ENCODE peak calls at places on chromosomes 6 and 20, in nine cellular contexts. J, O, L, M, B, U, T, X and V are unnamed samples. For H3K4me1, the result is how much of the 10 kb centered on the place peaks cover.

GRCh38 chr6:54987906-54988305 is 141.3 kb downstream of the FAM83B start:
- DNase-seq in J (no peak), O (no peak), L (no peak), M (no peak), B (no peak), U (no peak), T (no peak), X (no peak), V (no peak)

GRCh38 chr20:23628402-23629016 is 9.2 kb downstream of the CST3 start:
- DNase-seq in J (no peak), O (no peak), L (no peak), M (no peak), B (no peak), U (no peak), T (no peak), X (no peak), V (no peak)

GRCh38 chr20:24578605-24579004 is 109.2 kb downstream of the SYNDIG1 start:
- DNase-seq in J (no peak), O (no peak), L (no peak), M (no peak), B (no peak), U (no peak), T (no peak), X (no peak), V (no peak)

GRCh38 chr20:44211177-44212039 is 837 bp upstream of the OSER1 start:
- DNase-seq in J (no peak), O (no peak), L (peak), M (peak), B (peak), U (no peak), T (peak), X (no peak), V (no peak)

GRCh38 chr6:121055572-121056163 is 278.6 kb downstream of the TBC1D32 start:
- DNase-seq in J (no peak), O (no peak), L (no peak), M (peak), B (peak), U (peak), T (peak), X (no peak), V (no peak)

GRCh38 chr6:73169111-73169510 is 56.2 kb downstream of the KHDC1L start:
- DNase-seq in J (no peak), O (no peak), L (no peak), M (no peak), B (peak), U (no peak), T (no peak), X (no peak), V (no peak)

GRCh38 chr20:46293084-46293483 is 15.2 kb downstream of the CDH22 start:
- DNase-seq in J (no peak), O (no peak), L (no peak), M (peak), B (peak), U (peak), T (peak), X (no peak), V (no peak)

GRCh38 chr6:128259036-128259734 is 261.2 kb downstream of the PTPRK start:
- DNase-seq in J (no peak), O (no peak), L (no peak), M (no peak), B (no peak), U (no peak), T (no peak), X (no peak), V (no peak)

GRCh38 chr20:61558726-61559125 is 306.7 kb downstream of the CDH4 start:
- DNase-seq in J (no peak), O (no peak), L (no peak), M (no peak), B (peak), U (no peak), T (peak), X (no peak), V (no peak)

GRCh38 chr6:93238632-93239031 is 180.7 kb downstream of the EPHA7 start:
- DNase-seq in J (no peak), O (no peak), L (no peak), M (no peak), B (no peak), U (no peak), T (no peak), X (no peak), V (no peak)

GRCh38 chr6:64010010-64010409 is 374.4 kb downstream of the PHF3 start:
- DNase-seq in J (no peak), O (no peak), L (no peak), M (no peak), B (no peak), U (no peak), T (peak), X (no peak), V (no peak)

GRCh38 chr6:73579389-73579788 is 58.6 kb upstream of the EEF1A1 start:
- DNase-seq in J (peak), O (no peak), L (peak), M (no peak), B (no peak), U (no peak), T (no peak), X (no peak), V (no peak)

GRCh38 chr6:53567701-53568100 is 22.8 kb upstream of the GCLC start:
- DNase-seq in J (no peak), O (no peak), L (no peak), M (peak), B (no peak), U (no peak), T (no peak), X (no peak), V (no peak)

GRCh38 chr6:136696238-136696637 is 96.0 kb downstream of the MAP3K5 start:
- DNase-seq in J (peak), O (no peak), L (peak), M (peak), B (peak), U (no peak), T (no peak), X (peak), V (no peak)

GRCh38 chr6:15575357-15576037 is 87.3 kb downstream of the DTNBP1 start:
- DNase-seq in J (no peak), O (no peak), L (no peak), M (no peak), B (no peak), U (no peak), T (no peak), X (no peak), V (no peak)

GRCh38 chr6:134979142-134979541 is 29.2 kb upstream of the ALDH8A1 start:
- DNase-seq in J (no peak), O (no peak), L (no peak), M (no peak), B (no peak), U (no peak), T (no peak), X (no peak), V (no peak)

GRCh38 chr6:134683783-134684765 is 265.8 kb downstream of the ALDH8A1 start:
- DNase-seq in J (no peak), O (no peak), L (no peak), M (peak), B (peak), U (no peak), T (no peak), X (no peak), V (no peak)

GRCh38 chr20:63499333-63499969 is 568 bp upstream of the EEF1A2 start:
- DNase-seq in J (peak), O (no peak), L (no peak), M (no peak), B (no peak), U (peak), T (peak), X (no peak), V (no peak)
- TF ChIP-seq CTCF in J (no peak), O (no peak), L (no peak), M (no peak), B (no peak), U (no peak), T (no peak), X (no peak), V (no peak)

DNA sequence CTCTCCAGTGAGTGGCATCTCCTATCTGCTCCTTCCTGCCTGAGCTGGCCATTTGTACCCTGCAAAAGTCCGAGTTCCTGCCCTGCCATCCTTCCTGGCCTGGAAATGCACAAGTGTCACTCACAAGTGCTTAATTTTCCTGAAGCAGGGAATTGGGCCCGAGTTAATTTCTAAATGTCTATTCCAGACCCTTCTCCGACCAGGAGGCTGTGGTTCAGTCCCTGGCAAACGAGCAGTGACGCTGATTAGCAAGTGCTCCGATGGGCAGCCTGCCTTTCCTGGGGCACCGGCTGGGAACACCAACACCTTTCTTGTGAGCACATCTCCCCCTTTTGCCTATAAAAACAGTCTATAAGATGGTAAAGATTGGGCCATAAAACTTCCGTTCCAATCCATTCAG is 1.7 kb downstream of the SIRPA start:
- DNase-seq in J (no peak), O (no peak), L (no peak), M (no peak), B (no peak), U (no peak), T (no peak), X (no peak), V (no peak)
- H3K4me3 ChIP-seq in J (no peak), O (peak), L (no peak), M (peak), B (no peak), U (peak), T (no peak), X (peak), V (no peak)

DNA sequence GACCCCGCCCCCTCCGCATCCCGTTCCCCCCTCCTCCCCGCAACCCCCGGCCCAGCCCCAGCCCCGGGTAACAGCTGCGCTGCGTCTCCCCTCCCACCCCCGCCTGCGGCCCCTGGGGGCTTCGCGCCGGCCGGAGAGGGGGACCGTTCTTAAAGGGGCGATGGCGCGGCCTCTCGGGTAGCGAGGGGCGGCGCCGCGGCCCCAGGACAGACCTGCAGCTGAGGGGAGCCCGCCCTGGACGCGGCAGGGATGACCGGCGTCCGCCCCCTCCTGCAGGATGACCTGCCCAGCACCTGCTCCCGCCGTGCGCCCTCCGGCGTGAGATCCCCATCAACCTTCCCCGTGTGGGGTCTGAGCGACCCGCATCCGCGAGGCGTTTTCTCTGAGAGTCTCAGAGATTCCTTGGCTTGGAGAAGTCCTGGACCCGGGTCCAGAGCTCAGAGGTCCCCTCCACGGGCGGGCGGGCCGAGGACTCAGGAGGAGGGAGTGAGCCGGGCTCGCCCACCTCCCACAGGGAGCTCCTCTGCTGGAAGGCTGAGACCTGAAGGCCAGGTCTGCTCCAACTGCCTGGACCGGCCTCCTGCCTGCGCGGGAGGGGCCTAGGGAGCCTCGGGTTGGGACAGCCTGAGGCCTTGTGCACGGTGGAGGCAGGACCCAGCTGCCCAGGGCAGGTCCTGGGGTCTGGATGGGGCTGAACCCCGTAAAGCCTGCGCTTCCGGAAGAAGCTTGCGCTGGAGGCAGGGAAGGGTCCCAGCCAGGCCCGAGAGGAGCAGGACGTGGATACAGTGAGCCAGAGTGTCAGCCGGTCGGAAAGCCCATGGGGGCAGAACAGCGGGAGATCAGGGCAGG is 497 bp upstream of the NKAIN4 start:
- DNase-seq in J (no peak), O (no peak), L (no peak), M (no peak), B (no peak), U (peak), T (peak), X (no peak), V (no peak)
- H3K4me1 ChIP-seq in J (under half), O (under half), L (under half), M (under half), B (under half), U (under half), T (under half), X (under half), V (under half)

GRCh38 chr6:19470333-19470732 is 366.8 kb upstream of the ID4 start:
- DNase-seq in J (no peak), O (no peak), L (no peak), M (no peak), B (no peak), U (no peak), T (no peak), X (no peak), V (no peak)

GRCh38 chr6:19478273-19478672 is 358.9 kb upstream of the ID4 start:
- DNase-seq in J (no peak), O (no peak), L (no peak), M (no peak), B (no peak), U (no peak), T (no peak), X (no peak), V (no peak)

GRCh38 chr6:19472168-19472567 is 365.0 kb upstream of the ID4 start:
- DNase-seq in J (no peak), O (no peak), L (no peak), M (peak), B (peak), U (no peak), T (no peak), X (no peak), V (peak)

GRCh38 chr6:19477563-19477962 is 359.6 kb upstream of the ID4 start:
- DNase-seq in J (no peak), O (no peak), L (no peak), M (peak), B (no peak), U (no peak), T (no peak), X (no peak), V (no peak)

DNA sequence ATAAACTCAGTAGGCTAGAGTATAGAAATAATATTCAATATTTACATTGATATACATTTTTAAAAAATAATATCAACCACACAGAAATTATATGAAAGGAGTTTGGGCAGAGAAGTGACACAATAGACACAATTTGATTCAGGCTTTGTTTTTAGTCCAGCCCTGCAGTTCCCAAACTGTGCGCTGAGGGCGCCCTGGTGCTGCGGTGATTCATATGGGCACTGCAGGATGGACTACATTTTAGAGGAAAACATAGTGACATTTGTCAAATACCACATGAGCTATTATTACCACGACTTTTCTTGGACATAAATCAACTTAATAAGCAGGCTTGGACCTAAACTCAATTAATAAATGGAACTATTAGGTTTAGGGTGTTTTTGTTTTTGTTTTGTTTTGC is 364.3 kb upstream of the ID4 start:
- DNase-seq in J (no peak), O (no peak), L (no peak), M (no peak), B (no peak), U (no peak), T (peak), X (no peak), V (no peak)
- TF ChIP-seq CTCF in J (no peak), O (no peak), L (no peak), M (peak), B (no peak), U (peak), T (peak), X (no peak), V (no peak)

DNA sequence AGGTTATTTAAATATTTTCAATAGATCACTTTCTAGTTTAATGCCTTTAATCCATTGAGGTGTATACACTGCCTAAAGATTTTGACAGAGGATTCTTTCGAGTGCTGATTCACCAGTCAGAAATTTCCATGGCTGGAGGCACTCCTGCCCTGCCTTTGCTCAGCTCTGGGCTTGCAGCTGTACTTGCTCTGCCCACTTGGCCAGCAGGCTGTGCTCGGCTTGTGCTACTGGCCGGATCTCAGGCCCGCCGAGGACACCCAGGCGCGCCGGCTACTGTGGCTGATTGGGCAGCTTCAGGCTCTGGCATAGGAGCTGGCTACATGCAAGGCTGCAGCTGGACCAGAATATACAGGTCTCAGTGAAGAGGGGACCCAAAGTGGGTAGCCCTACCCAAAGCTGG is 675.1 kb upstream of the MMS22L start:
- DNase-seq in J (no peak), O (peak), L (no peak), M (peak), B (no peak), U (no peak), T (peak), X (no peak), V (peak)
- H3K4me3 ChIP-seq in J (no peak), O (no peak), L (no peak), M (no peak), B (no peak), U (no peak), T (no peak), X (no peak), V (no peak)

DNA sequence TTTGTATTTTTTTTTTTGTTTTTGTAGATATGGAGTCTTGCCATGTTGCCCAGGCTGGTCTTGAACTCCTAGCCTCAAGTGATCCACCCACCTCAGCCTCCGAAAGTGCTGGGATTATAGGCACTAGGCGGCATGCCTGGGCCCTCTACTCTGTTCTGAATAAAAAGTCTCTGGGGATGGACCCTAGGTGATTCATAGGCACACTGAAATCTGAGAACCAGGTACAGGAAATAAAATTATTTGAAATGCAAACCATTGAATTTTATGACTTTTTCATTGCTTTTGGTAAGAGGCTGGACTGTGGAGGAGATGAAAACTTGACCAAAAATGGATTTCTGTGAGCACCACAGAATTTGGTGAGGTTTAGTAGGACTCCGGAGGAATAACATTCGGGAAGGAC is 117.5 kb downstream of the PRIM2 start:
- DNase-seq in J (no peak), O (no peak), L (no peak), M (no peak), B (no peak), U (no peak), T (no peak), X (no peak), V (no peak)
- H3K4me1 ChIP-seq in J (under half), O (under half), L (under half), M (under half), B (under half), U (under half), T (under half), X (under half), V (under half)

GRCh38 chr20:4013041-4013440 is 2.3 kb downstream of the RNF24 start:
- DNase-seq in J (no peak), O (no peak), L (no peak), M (no peak), B (no peak), U (no peak), T (no peak), X (no peak), V (no peak)

GRCh38 chr20:4011226-4011975 is 4.0 kb downstream of the RNF24 start:
- DNase-seq in J (no peak), O (no peak), L (no peak), M (peak), B (peak), U (no peak), T (no peak), X (no peak), V (no peak)

GRCh38 chr20:4012631-4013030 is 2.7 kb downstream of the RNF24 start:
- DNase-seq in J (no peak), O (no peak), L (no peak), M (no peak), B (peak), U (no peak), T (no peak), X (no peak), V (no peak)

GRCh38 chr20:4016349-4017050 is 1.1 kb upstream of the RNF24 start:
- DNase-seq in J (no peak), O (no peak), L (no peak), M (no peak), B (no peak), U (no peak), T (no peak), X (no peak), V (no peak)

GRCh38 chr20:4014031-4014474 is 1.3 kb downstream of the RNF24 start:
- DNase-seq in J (no peak), O (no peak), L (peak), M (peak), B (peak), U (peak), T (peak), X (no peak), V (peak)
- TF ChIP-seq CTCF in J (peak), O (peak), L (peak), M (peak), B (peak), U (peak), T (peak), X (peak), V (peak)

GRCh38 chr6:166058064-166058739 is 109.4 kb downstream of the TBXT start:
- DNase-seq in J (peak), O (peak), L (peak), M (no peak), B (peak), U (peak), T (no peak), X (no peak), V (no peak)
- H3K4me3 ChIP-seq in J (no peak), O (no peak), L (no peak), M (no peak), B (no peak), U (no peak), T (no peak), X (no peak), V (no peak)

GRCh38 chr20:62769346-62770071 is 26.8 kb upstream of the MRGBP start:
- DNase-seq in J (no peak), O (peak), L (no peak), M (no peak), B (no peak), U (no peak), T (no peak), X (no peak), V (no peak)
- H3K4me1 ChIP-seq in J (under half), O (under half), L (under half), M (under half), B (under half), U (under half), T (under half), X (under half), V (under half)

DNA sequence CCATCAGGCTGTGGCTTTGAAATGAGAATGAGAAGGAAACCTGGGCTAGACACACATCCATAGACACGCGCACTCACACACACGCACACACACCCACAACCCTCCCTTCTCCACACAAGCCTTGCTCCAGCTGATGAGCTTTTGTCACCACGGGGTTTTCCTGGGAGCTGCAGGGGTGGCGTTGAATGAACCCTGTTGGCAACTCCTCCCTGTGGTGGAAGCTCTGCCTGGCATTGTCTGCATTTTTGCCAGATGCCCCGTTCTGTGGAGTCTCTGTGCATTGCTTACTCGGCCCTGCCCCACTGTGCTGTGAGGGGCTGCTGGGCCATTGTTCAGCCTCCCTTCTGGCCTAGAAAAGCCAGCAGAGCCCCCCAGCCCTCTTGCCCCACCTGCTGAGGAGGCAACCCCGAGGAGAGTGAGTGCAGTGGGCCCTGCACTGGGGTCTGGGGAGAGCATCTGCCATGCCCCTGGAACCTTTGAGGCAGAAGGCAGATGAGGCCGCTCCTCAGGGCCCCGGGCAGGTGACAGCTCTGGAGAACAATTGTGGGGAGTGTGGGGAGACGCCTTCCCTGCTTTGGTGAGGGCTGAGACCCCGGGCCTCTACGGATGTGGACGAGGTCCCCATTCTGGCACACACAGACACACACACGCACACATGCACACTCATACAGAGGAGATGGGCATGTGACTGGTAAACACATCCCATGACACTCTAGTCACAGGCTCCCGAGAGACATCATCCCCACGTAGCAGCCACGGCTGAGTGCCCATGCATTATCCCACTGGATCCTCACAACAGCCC is 9.9 kb downstream of the ADIG start:
- DNase-seq in J (no peak), O (no peak), L (no peak), M (peak), B (no peak), U (no peak), T (peak), X (no peak), V (peak)
- TF ChIP-seq CTCF in J (no peak), O (no peak), L (no peak), M (no peak), B (no peak), U (no peak), T (no peak), X (no peak), V (no peak)